ENCODE peak calls at places on chromosome 19, in five cellular contexts. G, X, P, I and N are unnamed samples.
A peak's percentile ranks its signal among the peaks of the same experiment; 100 is the strongest.

GRCh38 chr19:53894736-53895135 is 12.7 kb downstream of the PRKCG start:
- DNase-seq in X (no peak), G (no peak), I (no peak), P (no peak), N (no peak)

GRCh38 chr19:50365434-50366306 is at the start of gene NAPSA:
- DNase-seq in X (no peak), I (no peak), G (no peak), P (peak; percentile 79), N (no peak)

GRCh38 chr19:35468637-35469036 is 20.6 kb downstream of the FFAR2 start:
- DNase-seq in X (peak; percentile 47), P (peak; percentile 74), G (peak; percentile 66), I (peak; percentile 45), N (peak; percentile 68)

GRCh38 chr19:38684078-38684861 is 36.8 kb downstream of the ACTN4 start:
- DNase-seq in P (peak; percentile 79), I (no peak), G (peak; percentile 52), X (no peak), N (peak; percentile 45)

GRCh38 chr19:2097330-2098327 is 914 bp downstream of the IZUMO4 start:
- DNase-seq in X (peak; percentile 56), G (no peak), I (no peak), P (no peak), N (no peak)

GRCh38 chr19:41456342-41456918 is 13.5 kb downstream of the ERICH4 start:
- DNase-seq in I (no peak), G (no peak), P (no peak), X (no peak), N (no peak)

GRCh38 chr19:3057275-3057714 is 5.0 kb downstream of the TLE5 start:
- DNase-seq in G (no peak), P (peak; percentile 93), I (no peak), X (no peak), N (no peak)

GRCh38 chr19:41913476-41914190 is 14.6 kb downstream of the ERFL start:
- DNase-seq in X (no peak), G (no peak), P (no peak), I (no peak), N (no peak)

GRCh38 chr19:1789282-1790020 is 22.6 kb downstream of the ATP8B3 start:
- DNase-seq in X (no peak), P (no peak), G (no peak), I (no peak), N (no peak)

GRCh38 chr19:2089001-2089711 is 7.0 kb downstream of the MOB3A start:
- DNase-seq in I (no peak), P (no peak), X (no peak), G (no peak), N (no peak)

GRCh38 chr19:20640023-20640422 is 21.3 kb downstream of the ZNF626 start:
- DNase-seq in G (no peak), I (no peak), P (no peak), X (no peak), N (no peak)

GRCh38 chr19:30378701-30379100 is 6.5 kb downstream of the ZNF536 start:
- DNase-seq in P (no peak), I (no peak), X (no peak), G (no peak), N (no peak)

GRCh38 chr19:46355234-46355990 is 8.5 kb downstream of the PPP5C start:
- DNase-seq in I (no peak), P (no peak), G (no peak), X (no peak), N (no peak)

GRCh38 chr19:44806271-44806670 is 2.6 kb upstream of the BCAM start:
- DNase-seq in X (no peak), G (no peak), P (no peak), I (no peak), N (no peak)

GRCh38 chr19:51903192-51903591 is 1.6 kb downstream of the ZNF649 start:
- DNase-seq in P (no peak), G (no peak), X (no peak), I (no peak), N (no peak)

GRCh38 chr19:46353730-46354528 is 7.0 kb downstream of the PPP5C start:
- DNase-seq in X (no peak), P (peak; percentile 57), I (no peak), G (no peak), N (no peak)

GRCh38 chr19:45340232-45340898 is at the start of gene KLC3:
- DNase-seq in P (peak; percentile 78), G (peak; percentile 11), X (peak; percentile 35), I (no peak), N (no peak)

GRCh38 chr19:16654151-16654550 is 5.8 kb downstream of the SMIM7 start:
- DNase-seq in G (no peak), I (no peak), P (no peak), X (no peak), N (no peak)

GRCh38 chr19:32919365-32919764 is 49.8 kb upstream of the SLC7A9 start:
- DNase-seq in X (no peak), I (no peak), G (no peak), P (no peak), N (no peak)

GRCh38 chr19:38649305-38650179 is 2.1 kb downstream of the ACTN4 start:
- DNase-seq in I (no peak), G (no peak), X (no peak), P (peak; percentile 72), N (no peak)

GRCh38 chr19:6260912-6261636 is 18.7 kb downstream of the MLLT1 start:
- DNase-seq in I (peak; percentile 25), P (no peak), G (no peak), X (peak; percentile 8), N (no peak)

GRCh38 chr19:1715540-1715939 is 37.8 kb upstream of the ONECUT3 start:
- DNase-seq in G (no peak), I (no peak), X (no peak), P (no peak), N (no peak)

GRCh38 chr19:28387507-28387906 is 825.4 kb downstream of the UQCRFS1 start:
- DNase-seq in P (no peak), G (no peak), X (no peak), I (no peak), N (no peak)